ENCODE peak calls at places on chromosomes 4 and X, in nine cellular contexts. Y, I, H, N, U, S, Q, R and L are unnamed samples.
A peak's percentile ranks its signal among the peaks of the same experiment; 100 is the strongest.

GRCh38 chr4:76881375-76881774 is 16.6 kb downstream of the SOWAHB start:
- DNase-seq in Y (peak; percentile 20), I (no peak), H (no peak), N (no peak), U (no peak), S (no peak), Q (no peak), R (no peak), L (no peak)

GRCh38 chr4:1242506-1243450 is 6.2 kb downstream of the CTBP1 start:
- DNase-seq in Y (no peak), I (no peak), H (no peak), N (no peak), U (no peak), S (no peak), Q (no peak), R (no peak), L (no peak)

GRCh38 chrX:150049647-150050046 is 111.4 kb upstream of the EOLA2 start:
- DNase-seq in Y (no peak), I (no peak), H (peak; percentile 11), N (no peak), U (no peak), S (no peak), Q (peak; percentile 17), R (no peak), L (peak; percentile 36)

GRCh38 chrX:72498782-72499181 is 73.9 kb downstream of the HDAC8 start:
- DNase-seq in Y (no peak), I (no peak), H (no peak), N (no peak), U (no peak), S (no peak), Q (peak; percentile 5), R (no peak), L (no peak)

GRCh38 chr4:126124817-126125216 is 810.1 kb downstream of the FAT4 start:
- DNase-seq in Y (no peak), I (no peak), H (no peak), N (no peak), U (no peak), S (no peak), Q (no peak), R (no peak), L (no peak)

GRCh38 chr4:53654300-53654758 is 63.0 kb upstream of the LNX1 start:
- DNase-seq in Y (no peak), I (no peak), H (no peak), N (no peak), U (no peak), S (no peak), Q (peak; percentile 72), R (no peak), L (no peak)

GRCh38 chr4:91965166-91965565 is 338.6 kb upstream of the GRID2 start:
- DNase-seq in Y (no peak), I (no peak), H (no peak), N (no peak), U (no peak), S (no peak), Q (no peak), R (no peak), L (no peak)

GRCh38 chr4:152972821-152973613 is 36.9 kb downstream of the FHDC1 start:
- DNase-seq in Y (no peak), I (no peak), H (peak; percentile 65), N (no peak), U (no peak), S (no peak), Q (peak; percentile 92), R (no peak), L (peak; percentile 87)

GRCh38 chr4:74374561-74375327 is 9.8 kb downstream of the EREG start:
- DNase-seq in Y (no peak), I (no peak), H (no peak), N (no peak), U (no peak), S (peak; percentile 4), Q (peak; percentile 99), R (no peak), L (peak; percentile 91)

GRCh38 chrX:132127748-132128147 is at the start of gene FRMD7:
- DNase-seq in Y (no peak), I (no peak), H (no peak), N (no peak), U (no peak), S (no peak), Q (peak; percentile 16), R (no peak), L (no peak)

GRCh38 chr4:140995058-140995457 is 138.2 kb downstream of the RNF150 start:
- DNase-seq in Y (no peak), I (no peak), H (no peak), N (no peak), U (no peak), S (no peak), Q (no peak), R (no peak), L (no peak)

GRCh38 chr4:184279496-184280082 is 61.9 kb upstream of the ENPP6 start:
- DNase-seq in Y (no peak), I (no peak), H (no peak), N (no peak), U (no peak), S (no peak), Q (no peak), R (no peak), L (no peak)